ENCODE peak calls at places on chromosome 10, in six cellular contexts. U is bronchial epithelial cell, I is fibroblast of lung, J is OCI-LY7, X is epithelial cell of esophagus, D is foreskin fibroblast. L is an unnamed sample.

GRCh38 chr10:80487422-80487785 is 33.3 kb downstream of the TSPAN14 start:
- DNase-seq in U (no peak), I (no peak), J (no peak), X (no peak), D (no peak), L (no peak)

GRCh38 chr10:28241766-28242399 is 61.0 kb downstream of the MPP7 start:
- DNase-seq in U (peak; percentile 55), I (peak; percentile 46), J (peak; percentile 62), X (peak; percentile 63), D (peak; percentile 29), L (peak; percentile 66)

GRCh38 chr10:51289519-51289918 is 215.2 kb downstream of the PRKG1 start:
- DNase-seq in U (no peak), I (no peak), J (no peak), X (no peak), D (no peak), L (no peak)

GRCh38 chr10:14349081-14349480 is 18.4 kb upstream of the FRMD4A start:
- DNase-seq in U (no peak), I (no peak), J (no peak), X (no peak), D (no peak), L (no peak)

GRCh38 chr10:73650537-73651331 is 5.1 kb downstream of the SYNPO2L start:
- DNase-seq in U (peak; percentile 76), I (peak; percentile 86), J (no peak), X (peak; percentile 76), D (peak; percentile 66), L (peak; percentile 87)

GRCh38 chr10:17454181-17454800 is at the start of gene ST8SIA6:
- DNase-seq in U (no peak), I (peak; percentile 65), J (no peak), X (peak; percentile 62), D (peak; percentile 53), L (peak; percentile 25)

GRCh38 chr10:36494386-36494785 is 631.0 kb upstream of the ANKRD30A start:
- DNase-seq in U (peak; percentile 99), I (peak; percentile 86), J (no peak), X (peak; percentile 94), D (peak; percentile 11), L (peak; percentile 97)

GRCh38 chr10:114576132-114576487 is 82.0 kb downstream of the ABLIM1 start:
- DNase-seq in U (peak; percentile 80), I (no peak), J (no peak), X (peak; percentile 83), D (no peak), L (no peak)

GRCh38 chr10:10591682-10592412 is 425.8 kb upstream of the CELF2 start:
- DNase-seq in U (peak; percentile 18), I (no peak), J (no peak), X (no peak), D (no peak), L (peak; percentile 47)

GRCh38 chr10:30422981-30423654 is 10.9 kb upstream of the MAP3K8 start:
- DNase-seq in U (peak; percentile 86), I (peak; percentile 77), J (peak; percentile 40), X (peak; percentile 92), D (no peak), L (peak; percentile 31)

GRCh38 chr10:48336978-48337599 is 30.6 kb downstream of the MAPK8 start:
- DNase-seq in U (no peak), I (no peak), J (no peak), X (no peak), D (no peak), L (no peak)

GRCh38 chr10:124681091-124681490 is 63.1 kb downstream of the FAM53B start:
- DNase-seq in U (no peak), I (no peak), J (no peak), X (no peak), D (no peak), L (no peak)
- H3K4me3 ChIP-seq in U (no peak overlapping the region), I (no peak overlapping the region), J (no peak overlapping the region), X (no peak overlapping the region), D (no peak overlapping the region), L (no peak overlapping the region)

DNA sequence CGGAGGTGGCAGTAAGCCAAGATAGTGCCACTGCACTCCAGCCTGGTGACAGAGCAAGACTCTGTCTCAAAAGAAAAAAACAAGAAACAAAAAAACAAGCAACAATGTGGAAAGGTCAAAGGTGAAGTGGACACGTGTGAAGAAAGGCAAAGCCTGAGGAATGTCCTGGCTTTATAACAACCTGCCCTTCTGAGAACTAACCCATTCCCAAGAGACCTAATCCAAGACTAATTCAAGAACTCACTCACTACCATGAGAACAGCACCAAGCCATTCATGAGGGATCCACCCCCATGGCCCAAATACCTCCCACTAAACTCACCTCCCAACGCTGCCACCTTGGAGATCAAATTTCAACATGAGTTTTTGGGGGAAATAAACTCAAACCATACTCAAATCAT is 47.5 kb upstream of the KIF5B start:
- DNase-seq in U (no peak), I (no peak), J (no peak), X (no peak), D (no peak), L (peak; percentile 26)
- TF ChIP-seq CTCF in U (no peak), I (no peak), J (no peak), X (no peak), D (no peak), L (no peak)

GRCh38 chr10:373516-374309 is 238.5 kb downstream of the ZMYND11 start:
- DNase-seq in U (peak; percentile 49), I (peak; percentile 95), J (no peak), X (peak; percentile 49), D (peak; percentile 44), L (peak; percentile 43)

GRCh38 chr10:371515-371914 is 236.3 kb downstream of the ZMYND11 start:
- DNase-seq in U (no peak), I (no peak), J (no peak), X (no peak), D (no peak), L (no peak)

GRCh38 chr10:372566-372965 is 237.3 kb downstream of the ZMYND11 start:
- DNase-seq in U (no peak), I (no peak), J (no peak), X (no peak), D (no peak), L (no peak)

GRCh38 chr10:374354-374753 is 239.1 kb downstream of the ZMYND11 start:
- DNase-seq in U (no peak), I (no peak), J (no peak), X (no peak), D (no peak), L (no peak)

GRCh38 chr10:373015-373414 is 237.8 kb downstream of the ZMYND11 start:
- DNase-seq in U (no peak), I (peak; percentile 71), J (no peak), X (no peak), D (no peak), L (peak; percentile 42)
- H3K4me3 ChIP-seq in U (no peak overlapping the region), I (no peak overlapping the region), J (no peak overlapping the region), X (no peak overlapping the region), D (no peak overlapping the region), L (no peak overlapping the region)

DNA sequence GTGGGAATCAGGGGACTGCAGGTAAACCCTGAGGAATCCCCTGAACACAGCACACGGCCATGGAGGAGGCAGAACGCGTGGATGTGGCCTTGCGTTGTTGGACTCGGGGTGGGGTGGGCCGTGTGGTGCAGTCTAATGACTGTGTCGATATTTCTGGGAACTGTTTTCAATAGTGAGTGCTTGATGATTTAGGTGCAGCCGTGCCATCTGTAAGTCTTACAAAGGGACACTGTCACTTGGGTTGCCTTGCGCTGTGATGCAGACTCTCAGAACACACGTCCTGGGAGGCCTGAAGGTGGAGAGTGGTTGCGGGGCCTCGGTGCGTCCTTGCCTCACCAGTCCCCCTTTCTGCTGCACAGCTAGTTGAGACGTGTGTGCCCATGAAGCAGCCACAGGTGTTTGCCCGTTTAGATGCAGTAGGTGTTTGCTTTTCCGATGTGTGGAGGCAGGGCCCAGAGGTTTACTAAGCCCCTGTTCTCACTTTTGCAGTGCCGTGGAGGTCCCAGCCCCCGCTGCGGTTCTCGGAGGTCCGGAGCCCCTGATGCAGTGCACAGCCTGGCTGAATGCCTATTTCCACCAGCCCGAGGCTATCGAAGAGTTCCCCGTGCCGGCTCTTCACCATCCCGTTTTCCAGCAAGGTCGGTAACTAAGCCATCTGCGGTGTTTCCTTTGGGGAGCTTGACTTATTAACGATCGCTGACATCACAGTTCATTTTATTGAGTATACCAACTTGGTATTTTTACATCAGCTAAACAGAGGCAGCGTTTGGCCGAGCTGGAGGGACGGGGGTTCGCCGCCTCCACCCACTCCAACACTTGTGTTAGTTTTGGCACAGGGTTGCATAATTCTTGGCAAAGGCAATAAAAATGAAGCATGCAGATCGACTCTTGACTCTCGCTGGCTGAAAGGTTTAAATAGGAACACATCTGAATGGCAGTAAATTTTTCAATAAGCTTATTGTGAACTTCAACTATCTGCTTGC is 240.7 kb downstream of the MGMT start:
- DNase-seq in U (no peak), I (peak; percentile 52), J (no peak), X (no peak), D (no peak), L (peak; percentile 63)
- TF ChIP-seq CTCF in U (no peak), I (no peak), J (no peak), X (no peak), D (no peak), L (no peak)

GRCh38 chr10:121751191-121751760 is 153.0 kb upstream of the FGFR2 start:
- DNase-seq in U (no peak), I (no peak), J (no peak), X (no peak), D (no peak), L (peak; percentile 60)

GRCh38 chr10:121747163-121747775 is 149.0 kb upstream of the FGFR2 start:
- DNase-seq in U (no peak), I (no peak), J (no peak), X (no peak), D (no peak), L (no peak)
- H3K4me3 ChIP-seq in U (no peak overlapping the region), I (no peak overlapping the region), J (no peak overlapping the region), X (no peak overlapping the region), D (no peak overlapping the region), L (no peak overlapping the region)

DNA sequence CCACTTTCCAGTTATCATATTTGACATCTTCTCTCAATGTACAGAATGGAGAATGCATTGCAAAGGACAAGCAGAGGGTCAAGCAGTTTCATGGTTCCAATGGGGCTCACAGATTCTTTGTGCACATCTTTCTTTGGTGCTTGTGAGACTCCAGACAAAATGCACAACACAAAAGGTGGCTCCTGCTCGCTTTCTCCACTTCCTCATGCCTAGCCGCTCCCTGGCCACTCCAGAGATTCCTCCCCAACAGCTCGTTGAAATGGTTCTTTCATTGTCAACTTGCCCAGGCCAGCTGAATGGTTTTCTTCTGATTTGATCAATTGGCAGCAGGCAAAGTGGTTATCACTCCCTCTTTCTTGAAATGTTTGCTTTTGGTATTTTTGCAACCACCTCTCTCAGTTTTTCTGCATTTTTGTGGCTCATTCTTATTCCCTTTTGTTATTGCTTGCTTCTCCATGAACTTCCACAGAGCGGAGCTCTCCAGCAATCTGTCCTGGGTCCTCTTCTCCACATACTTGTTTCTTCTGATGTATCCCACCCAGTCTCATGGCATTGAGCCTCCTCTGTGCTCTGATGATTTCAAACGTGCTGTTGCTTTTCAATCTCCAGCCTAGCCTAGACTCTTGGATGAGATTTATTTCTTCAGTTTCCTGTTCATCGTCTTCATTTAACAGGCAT is 507.8 kb upstream of the MKI67 start:
- DNase-seq in U (peak; percentile 1), I (peak; percentile 20), J (no peak), X (no peak), D (no peak), L (no peak)
- TF ChIP-seq CTCF in U (no peak), I (no peak), J (no peak), X (peak; percentile 29), D (no peak), L (no peak)